ENCODE peak calls at places on chromosome 13, in nine cellular contexts. One of them, this sample, is unnamed.

GRCh38 chr13:30645629-30646028 is 27.9 kb downstream of the USPL1 start:
- DNase-seq in PC-9: no peak
- DNase-seq in cardiac fibroblast: no peak
- DNase-seq in ovary: no peak
- DNase-seq in OCI-LY7: no peak
- DNase-seq in lower leg skin: no peak
- DNase-seq in left ventricle myocardium inferior: no peak
- DNase-seq in activated CD8-positive, alpha-beta T cell treated with anti-CD3 and anti-CD28 coated beads for 36 hours: no peak
- DNase-seq in PC-3: no peak
- DNase-seq in this sample: no peak

GRCh38 chr13:82654851-82655517 is 1227.3 kb downstream of the SLITRK1 start:
- DNase-seq in PC-3: no peak
- DNase-seq in lower leg skin: peak; percentile 50
- DNase-seq in activated CD8-positive, alpha-beta T cell treated with anti-CD3 and anti-CD28 coated beads for 36 hours: no peak
- DNase-seq in OCI-LY7: no peak
- DNase-seq in cardiac fibroblast: peak; percentile 70
- DNase-seq in ovary: no peak
- DNase-seq in PC-9: no peak
- DNase-seq in left ventricle myocardium inferior: peak; percentile 73
- DNase-seq in this sample: no peak

GRCh38 chr13:46995874-46996273 is 99.0 kb upstream of the HTR2A start:
- DNase-seq in OCI-LY7: peak; percentile 71
- DNase-seq in PC-3: no peak
- DNase-seq in activated CD8-positive, alpha-beta T cell treated with anti-CD3 and anti-CD28 coated beads for 36 hours: no peak
- DNase-seq in left ventricle myocardium inferior: no peak
- DNase-seq in lower leg skin: no peak
- DNase-seq in cardiac fibroblast: no peak
- DNase-seq in ovary: no peak
- DNase-seq in PC-9: no peak
- DNase-seq in this sample: no peak

GRCh38 chr13:40236566-40237168 is 429.8 kb downstream of the FOXO1 start:
- DNase-seq in PC-9: no peak
- DNase-seq in lower leg skin: peak; percentile 87
- DNase-seq in left ventricle myocardium inferior: peak; percentile 45
- DNase-seq in OCI-LY7: no peak
- DNase-seq in cardiac fibroblast: peak; percentile 80
- DNase-seq in ovary: no peak
- DNase-seq in PC-3: no peak
- DNase-seq in activated CD8-positive, alpha-beta T cell treated with anti-CD3 and anti-CD28 coated beads for 36 hours: no peak
- DNase-seq in this sample: no peak

GRCh38 chr13:47794963-47795362 is 206.1 kb downstream of the SUCLA2 start:
- DNase-seq in cardiac fibroblast: peak; percentile 26
- DNase-seq in PC-3: peak; percentile 29
- DNase-seq in PC-9: no peak
- DNase-seq in lower leg skin: no peak
- DNase-seq in OCI-LY7: peak; percentile 3
- DNase-seq in left ventricle myocardium inferior: no peak
- DNase-seq in ovary: no peak
- DNase-seq in activated CD8-positive, alpha-beta T cell treated with anti-CD3 and anti-CD28 coated beads for 36 hours: no peak
- DNase-seq in this sample: no peak

GRCh38 chr13:30870049-30870884 is 35.8 kb upstream of the MEDAG start:
- DNase-seq in cardiac fibroblast: peak; percentile 99
- DNase-seq in OCI-LY7: peak; percentile 77
- DNase-seq in PC-3: peak; percentile 46
- DNase-seq in activated CD8-positive, alpha-beta T cell treated with anti-CD3 and anti-CD28 coated beads for 36 hours: peak; percentile 51
- DNase-seq in PC-9: peak; percentile 78
- DNase-seq in lower leg skin: peak; percentile 89
- DNase-seq in left ventricle myocardium inferior: peak; percentile 64
- DNase-seq in ovary: peak; percentile 92
- DNase-seq in this sample: no peak

GRCh38 chr13:59690857-59691500 is 472.7 kb downstream of the DIAPH3 start:
- DNase-seq in OCI-LY7: no peak
- DNase-seq in activated CD8-positive, alpha-beta T cell treated with anti-CD3 and anti-CD28 coated beads for 36 hours: no peak
- DNase-seq in left ventricle myocardium inferior: no peak
- DNase-seq in cardiac fibroblast: no peak
- DNase-seq in lower leg skin: no peak
- DNase-seq in ovary: no peak
- DNase-seq in PC-3: no peak
- DNase-seq in PC-9: no peak
- DNase-seq in this sample: no peak

GRCh38 chr13:29978211-29978610 is 127.8 kb upstream of the UBL3 start:
- DNase-seq in PC-3: no peak
- DNase-seq in lower leg skin: no peak
- DNase-seq in OCI-LY7: no peak
- DNase-seq in ovary: no peak
- DNase-seq in PC-9: no peak
- DNase-seq in cardiac fibroblast: peak; percentile 5
- DNase-seq in left ventricle myocardium inferior: no peak
- DNase-seq in activated CD8-positive, alpha-beta T cell treated with anti-CD3 and anti-CD28 coated beads for 36 hours: no peak
- DNase-seq in this sample: no peak

GRCh38 chr13:30363725-30364124 is 56.4 kb upstream of the KATNAL1 start:
- DNase-seq in lower leg skin: no peak
- DNase-seq in PC-3: no peak
- DNase-seq in PC-9: no peak
- DNase-seq in OCI-LY7: no peak
- DNase-seq in cardiac fibroblast: no peak
- DNase-seq in left ventricle myocardium inferior: no peak
- DNase-seq in activated CD8-positive, alpha-beta T cell treated with anti-CD3 and anti-CD28 coated beads for 36 hours: no peak
- DNase-seq in ovary: no peak
- DNase-seq in this sample: no peak

GRCh38 chr13:113493315-113493951 is 2.9 kb upstream of the DCUN1D2 start:
- DNase-seq in PC-9: peak; percentile 98
- DNase-seq in OCI-LY7: no peak
- DNase-seq in ovary: no peak
- DNase-seq in lower leg skin: no peak
- DNase-seq in cardiac fibroblast: peak; percentile 92
- DNase-seq in PC-3: peak; percentile 92
- DNase-seq in activated CD8-positive, alpha-beta T cell treated with anti-CD3 and anti-CD28 coated beads for 36 hours: no peak
- DNase-seq in left ventricle myocardium inferior: no peak
- DNase-seq in this sample: no peak

GRCh38 chr13:114145722-114146121 is 13.3 kb upstream of the RASA3 start:
- DNase-seq in PC-9: no peak
- DNase-seq in OCI-LY7: no peak
- DNase-seq in cardiac fibroblast: no peak
- DNase-seq in left ventricle myocardium inferior: no peak
- DNase-seq in ovary: no peak
- DNase-seq in lower leg skin: no peak
- DNase-seq in PC-3: no peak
- DNase-seq in activated CD8-positive, alpha-beta T cell treated with anti-CD3 and anti-CD28 coated beads for 36 hours: no peak
- DNase-seq in this sample: no peak

GRCh38 chr13:29936961-29937360 is 86.5 kb upstream of the UBL3 start:
- DNase-seq in lower leg skin: no peak
- DNase-seq in activated CD8-positive, alpha-beta T cell treated with anti-CD3 and anti-CD28 coated beads for 36 hours: no peak
- DNase-seq in PC-9: no peak
- DNase-seq in cardiac fibroblast: no peak
- DNase-seq in ovary: no peak
- DNase-seq in PC-3: no peak
- DNase-seq in left ventricle myocardium inferior: no peak
- DNase-seq in OCI-LY7: no peak
- DNase-seq in this sample: no peak

GRCh38 chr13:39038569-39038898 is 278 bp downstream of the NHLRC3 start:
- DNase-seq in lower leg skin: peak; percentile 32
- DNase-seq in ovary: no peak
- DNase-seq in PC-9: no peak
- DNase-seq in left ventricle myocardium inferior: no peak
- DNase-seq in OCI-LY7: peak; percentile 66
- DNase-seq in PC-3: peak; percentile 8
- DNase-seq in activated CD8-positive, alpha-beta T cell treated with anti-CD3 and anti-CD28 coated beads for 36 hours: peak; percentile 74
- DNase-seq in cardiac fibroblast: no peak
- DNase-seq in this sample: no peak

GRCh38 chr13:26051231-26052135 is at the start of gene SHISA2:
- DNase-seq in OCI-LY7: no peak
- DNase-seq in PC-9: no peak
- DNase-seq in left ventricle myocardium inferior: peak; percentile 27
- DNase-seq in cardiac fibroblast: peak; percentile 75
- DNase-seq in ovary: peak; percentile 37
- DNase-seq in lower leg skin: no peak
- DNase-seq in activated CD8-positive, alpha-beta T cell treated with anti-CD3 and anti-CD28 coated beads for 36 hours: peak; percentile 20
- DNase-seq in PC-3: peak; percentile 52
- DNase-seq in this sample: peak; percentile 36

GRCh38 chr13:44422755-44423643 is 49.4 kb downstream of the SERP2 start:
- DNase-seq in activated CD8-positive, alpha-beta T cell treated with anti-CD3 and anti-CD28 coated beads for 36 hours: no peak
- DNase-seq in cardiac fibroblast: no peak
- DNase-seq in ovary: peak; percentile 60
- DNase-seq in lower leg skin: peak; percentile 10
- DNase-seq in OCI-LY7: no peak
- DNase-seq in PC-9: no peak
- DNase-seq in left ventricle myocardium inferior: no peak
- DNase-seq in PC-3: no peak
- DNase-seq in this sample: no peak

GRCh38 chr13:51887441-51887840 is 25.7 kb downstream of the CCDC70 start:
- DNase-seq in lower leg skin: no peak
- DNase-seq in OCI-LY7: no peak
- DNase-seq in cardiac fibroblast: no peak
- DNase-seq in ovary: no peak
- DNase-seq in PC-9: no peak
- DNase-seq in activated CD8-positive, alpha-beta T cell treated with anti-CD3 and anti-CD28 coated beads for 36 hours: no peak
- DNase-seq in PC-3: no peak
- DNase-seq in left ventricle myocardium inferior: no peak
- DNase-seq in this sample: peak; percentile 45

GRCh38 chr13:30796833-30797601 is 61.7 kb downstream of the ALOX5AP start:
- DNase-seq in ovary: no peak
- DNase-seq in PC-3: peak; percentile 3
- DNase-seq in left ventricle myocardium inferior: no peak
- DNase-seq in cardiac fibroblast: peak; percentile 18
- DNase-seq in PC-9: no peak
- DNase-seq in lower leg skin: no peak
- DNase-seq in activated CD8-positive, alpha-beta T cell treated with anti-CD3 and anti-CD28 coated beads for 36 hours: peak; percentile 52
- DNase-seq in OCI-LY7: no peak
- DNase-seq in this sample: no peak

DNA sequence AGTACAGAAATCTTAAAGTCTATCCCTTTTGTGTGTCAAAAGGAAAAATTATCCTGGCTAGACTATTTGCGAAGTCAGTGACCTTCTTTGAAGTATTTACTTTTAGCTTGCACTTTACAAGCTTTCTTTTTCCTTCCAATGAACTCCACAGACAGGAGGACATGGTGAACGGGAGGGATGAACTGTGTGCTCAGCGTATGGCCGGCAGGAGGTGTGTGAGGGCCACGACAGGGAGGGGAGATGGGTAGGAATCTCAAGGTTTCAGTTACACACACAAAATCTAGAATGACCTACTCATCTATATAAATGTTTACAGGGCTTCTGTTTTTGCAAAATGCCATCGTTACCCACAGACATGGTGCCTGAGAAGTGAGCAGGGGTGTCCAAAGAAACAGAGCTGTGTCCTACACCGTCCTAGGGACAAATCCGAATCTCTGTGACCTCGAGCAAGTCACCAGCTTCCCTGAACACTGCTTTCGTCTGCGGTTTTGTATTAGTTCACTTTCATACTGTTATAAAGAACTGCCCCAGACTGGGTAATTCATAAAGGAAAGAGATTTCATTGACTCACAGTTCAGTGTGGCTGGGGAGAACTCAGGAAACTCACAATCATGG is 537.2 kb downstream of the LIG4 start:
- DNase-seq in PC-3: peak; percentile 43
- DNase-seq in PC-9: no peak
- DNase-seq in ovary: no peak
- DNase-seq in left ventricle myocardium inferior: no peak
- DNase-seq in cardiac fibroblast: peak; percentile 7
- DNase-seq in activated CD8-positive, alpha-beta T cell treated with anti-CD3 and anti-CD28 coated beads for 36 hours: no peak
- DNase-seq in lower leg skin: no peak
- DNase-seq in OCI-LY7: no peak
- DNase-seq in this sample: no peak
- TF ChIP-seq CTCF in PC-3: peak; percentile 43
- TF ChIP-seq CTCF in PC-9: no peak
- TF ChIP-seq CTCF in ovary: no peak
- TF ChIP-seq CTCF in left ventricle myocardium inferior: no peak
- TF ChIP-seq CTCF in cardiac fibroblast: no peak
- TF ChIP-seq CTCF in activated CD8-positive, alpha-beta T cell treated with anti-CD3 and anti-CD28 coated beads for 36 hours: no peak
- TF ChIP-seq CTCF in lower leg skin: no peak
- TF ChIP-seq CTCF in OCI-LY7: no peak
- TF ChIP-seq CTCF in this sample: no peak

GRCh38 chr13:108269601-108270328 is at the start of gene TNFSF13B:
- DNase-seq in activated CD8-positive, alpha-beta T cell treated with anti-CD3 and anti-CD28 coated beads for 36 hours: peak; percentile 76
- DNase-seq in left ventricle myocardium inferior: peak; percentile 42
- DNase-seq in PC-9: no peak
- DNase-seq in ovary: peak; percentile 41
- DNase-seq in OCI-LY7: peak; percentile 34
- DNase-seq in PC-3: no peak
- DNase-seq in cardiac fibroblast: peak; percentile 48
- DNase-seq in lower leg skin: no peak
- DNase-seq in this sample: no peak
- TF ChIP-seq CTCF in activated CD8-positive, alpha-beta T cell treated with anti-CD3 and anti-CD28 coated beads for 36 hours: peak; percentile 31
- TF ChIP-seq CTCF in left ventricle myocardium inferior: no peak
- TF ChIP-seq CTCF in PC-9: no peak
- TF ChIP-seq CTCF in ovary: no peak
- TF ChIP-seq CTCF in OCI-LY7: no peak
- TF ChIP-seq CTCF in PC-3: no peak
- TF ChIP-seq CTCF in cardiac fibroblast: peak; percentile 11
- TF ChIP-seq CTCF in lower leg skin: no peak
- TF ChIP-seq CTCF in this sample: no peak

DNA sequence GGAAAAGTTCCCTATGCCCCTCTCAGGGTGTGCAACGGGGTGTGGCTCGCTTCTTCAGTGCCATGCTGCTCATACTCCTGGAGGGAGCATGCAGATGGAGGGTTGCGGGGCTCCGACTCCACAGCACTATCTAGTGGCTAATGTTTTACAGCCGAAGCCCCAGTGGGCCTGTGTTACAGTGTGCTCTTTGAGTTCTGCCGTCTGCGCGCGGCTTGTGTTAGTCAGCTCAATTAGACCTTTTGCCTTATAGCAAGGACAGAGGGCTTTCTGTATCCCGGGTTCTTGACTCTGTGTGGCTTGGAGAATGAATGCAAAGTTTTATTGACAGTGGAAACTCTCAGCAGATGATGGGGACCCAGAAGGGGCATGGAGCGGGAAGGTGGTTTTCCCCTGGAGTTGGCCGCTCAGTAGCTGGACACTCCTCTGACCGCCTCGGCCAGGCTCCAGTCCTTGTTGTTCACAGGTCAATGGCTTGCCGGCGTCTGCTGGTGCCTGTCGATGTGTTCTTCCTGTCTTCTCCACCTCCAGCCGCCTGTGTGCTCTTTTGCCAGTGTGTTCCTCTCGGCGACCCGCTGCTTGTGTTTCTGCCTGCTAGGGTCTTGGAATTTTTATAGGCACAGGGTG is 383.4 kb downstream of the LMO7 start:
- DNase-seq in PC-3: peak; percentile 88
- DNase-seq in activated CD8-positive, alpha-beta T cell treated with anti-CD3 and anti-CD28 coated beads for 36 hours: no peak
- DNase-seq in lower leg skin: no peak
- DNase-seq in ovary: no peak
- DNase-seq in PC-9: no peak
- DNase-seq in cardiac fibroblast: no peak
- DNase-seq in left ventricle myocardium inferior: peak; percentile 11
- DNase-seq in OCI-LY7: peak; percentile 4
- DNase-seq in this sample: no peak
- TF ChIP-seq CTCF in PC-3: peak; percentile 77
- TF ChIP-seq CTCF in activated CD8-positive, alpha-beta T cell treated with anti-CD3 and anti-CD28 coated beads for 36 hours: no peak
- TF ChIP-seq CTCF in lower leg skin: no peak
- TF ChIP-seq CTCF in ovary: no peak
- TF ChIP-seq CTCF in PC-9: no peak
- TF ChIP-seq CTCF in cardiac fibroblast: peak; percentile 37
- TF ChIP-seq CTCF in left ventricle myocardium inferior: peak; percentile 44
- TF ChIP-seq CTCF in OCI-LY7: peak; percentile 57
- TF ChIP-seq CTCF in this sample: peak; percentile 27

DNA sequence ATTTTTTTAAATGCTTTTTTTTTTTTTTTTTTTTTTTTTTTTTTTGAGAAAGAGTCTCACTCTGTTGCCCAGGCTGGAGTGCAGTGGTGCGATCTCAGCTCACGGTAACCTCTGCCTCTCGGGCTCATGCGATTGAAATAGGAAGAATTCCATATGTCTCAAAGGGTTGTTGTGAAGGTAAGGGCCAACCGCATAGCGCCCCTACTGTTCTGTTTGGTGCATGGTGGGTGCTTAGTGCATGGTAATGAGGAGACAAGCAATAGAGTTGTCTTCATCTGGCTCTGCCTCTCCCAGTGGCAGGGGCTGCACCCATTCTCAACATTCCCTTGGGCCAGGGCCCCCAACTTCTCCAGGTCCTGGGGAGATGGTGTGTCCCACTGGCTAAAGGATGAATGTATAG is 68.7 kb downstream of the RASL11A start:
- DNase-seq in ovary: no peak
- DNase-seq in activated CD8-positive, alpha-beta T cell treated with anti-CD3 and anti-CD28 coated beads for 36 hours: peak; percentile 70
- DNase-seq in OCI-LY7: peak; percentile 78
- DNase-seq in left ventricle myocardium inferior: no peak
- DNase-seq in lower leg skin: no peak
- DNase-seq in cardiac fibroblast: peak; percentile 52
- DNase-seq in PC-3: peak; percentile 71
- DNase-seq in PC-9: no peak
- DNase-seq in this sample: peak; percentile 42
- TF ChIP-seq CTCF in ovary: no peak
- TF ChIP-seq CTCF in activated CD8-positive, alpha-beta T cell treated with anti-CD3 and anti-CD28 coated beads for 36 hours: peak; percentile 70
- TF ChIP-seq CTCF in OCI-LY7: peak; percentile 67
- TF ChIP-seq CTCF in left ventricle myocardium inferior: peak; percentile 58
- TF ChIP-seq CTCF in lower leg skin: no peak
- TF ChIP-seq CTCF in cardiac fibroblast: peak; percentile 78
- TF ChIP-seq CTCF in PC-3: peak; percentile 59
- TF ChIP-seq CTCF in PC-9: peak; percentile 70
- TF ChIP-seq CTCF in this sample: peak; percentile 73

This sample was measured in D721Med.